ENCODE peak calls at places on chromosomes 12 and 14, in four cellular contexts. J is K562, T is HepG2, O is GM12878. D is an unnamed sample.

GRCh38 chr12:91003737-91004136 is 1.0 kb downstream of the EPYC start:
- DNase-seq in J (no peak), T (no peak), O (no peak), D (no peak)

GRCh38 chr12:53219116-53219955 is 12.3 kb upstream of the ITGB7 start:
- DNase-seq in J (peak), T (no peak), O (no peak), D (no peak)

GRCh38 chr12:98973395-98973794 is 328.3 kb downstream of the APAF1 start:
- DNase-seq in J (no peak), T (no peak), O (no peak), D (no peak)

GRCh38 chr12:45887544-45887943 is 102.8 kb downstream of the SCAF11 start:
- DNase-seq in J (no peak), T (no peak), O (no peak), D (no peak)

GRCh38 chr14:100524933-100525243 is 62.3 kb downstream of the BEGAIN start:
- DNase-seq in J (peak), T (no peak), O (no peak), D (no peak)

GRCh38 chr14:41606249-41607118 is at the start of gene LRFN5:
- DNase-seq in J (peak), T (no peak), O (no peak), D (peak)

GRCh38 chr12:126558219-126558618 is 1493.0 kb downstream of the AACS start:
- DNase-seq in J (no peak), T (no peak), O (no peak), D (no peak)

GRCh38 chr14:20986811-20987210 is 3.0 kb upstream of the METTL17 start:
- DNase-seq in J (peak), T (peak), O (no peak), D (no peak)

GRCh38 chr12:57215668-57216013 is 953 bp upstream of the NXPH4 start:
- DNase-seq in J (no peak), T (no peak), O (no peak), D (no peak)

GRCh38 chr12:3256103-3256551 is 178.9 kb downstream of the TSPAN9 start:
- DNase-seq in J (no peak), T (no peak), O (no peak), D (no peak)

GRCh38 chr12:76299536-76300296 is 48.5 kb downstream of the BBS10 start:
- DNase-seq in J (no peak), T (peak), O (no peak), D (peak)

GRCh38 chr14:21070610-21071224 is 613 bp downstream of the ARHGEF40 start:
- DNase-seq in J (peak), T (peak), O (no peak), D (no peak)

DNA sequence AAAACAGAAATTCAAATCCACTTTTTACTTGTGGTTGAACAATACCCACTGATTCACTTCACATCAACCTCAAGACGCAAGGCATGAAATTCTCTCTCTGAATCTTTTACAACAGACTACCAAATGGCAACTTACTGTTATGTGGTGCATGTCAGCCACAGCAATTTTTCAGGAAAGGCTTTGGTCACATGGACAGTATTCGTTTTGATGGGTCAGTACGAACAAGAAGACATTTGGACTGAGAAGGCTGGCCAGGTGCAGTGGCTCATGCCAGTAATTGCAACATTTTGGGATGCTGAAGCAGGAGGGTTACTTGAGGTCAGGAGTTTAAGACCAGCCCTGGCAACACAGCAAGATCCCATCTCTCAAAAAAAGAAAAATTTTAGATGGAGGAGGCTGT is 144.0 kb downstream of the SEC23A start:
- DNase-seq in J (no peak), T (no peak), O (no peak), D (no peak)
- TF ChIP-seq TARDBP in J (no peak), T (no peak), O (no peak), D (no peak)

GRCh38 chr12:8637244-8637643 is 24.6 kb upstream of the AICDA start:
- DNase-seq in J (no peak), T (no peak), O (no peak), D (no peak)
- TF ChIP-seq TARDBP in J (no peak), T (no peak), O (no peak), D (no peak)

GRCh38 chr14:55516776-55517175 is 63.2 kb upstream of the KTN1 start:
- DNase-seq in J (no peak), T (no peak), O (no peak), D (no peak)
- TF ChIP-seq TARDBP in J (no peak), T (no peak), O (no peak), D (no peak)

GRCh38 chr14:73776194-73776537 is 62.0 kb upstream of the PNMA1 start:
- DNase-seq in J (no peak), T (no peak), O (no peak), D (no peak)

GRCh38 chr14:73775339-73776193 is 61.4 kb upstream of the PNMA1 start:
- DNase-seq in J (no peak), T (no peak), O (no peak), D (no peak)

GRCh38 chr14:73773441-73774243 is 59.5 kb upstream of the PNMA1 start:
- DNase-seq in J (no peak), T (no peak), O (no peak), D (no peak)

GRCh38 chr14:73774671-73775070 is 60.5 kb upstream of the PNMA1 start:
- DNase-seq in J (no peak), T (no peak), O (no peak), D (no peak)

GRCh38 chr14:73774244-73774575 is 60.0 kb upstream of the PNMA1 start:
- DNase-seq in J (no peak), T (no peak), O (no peak), D (no peak)
- TF ChIP-seq TARDBP in J (no peak), T (no peak), O (no peak), D (no peak)

DNA sequence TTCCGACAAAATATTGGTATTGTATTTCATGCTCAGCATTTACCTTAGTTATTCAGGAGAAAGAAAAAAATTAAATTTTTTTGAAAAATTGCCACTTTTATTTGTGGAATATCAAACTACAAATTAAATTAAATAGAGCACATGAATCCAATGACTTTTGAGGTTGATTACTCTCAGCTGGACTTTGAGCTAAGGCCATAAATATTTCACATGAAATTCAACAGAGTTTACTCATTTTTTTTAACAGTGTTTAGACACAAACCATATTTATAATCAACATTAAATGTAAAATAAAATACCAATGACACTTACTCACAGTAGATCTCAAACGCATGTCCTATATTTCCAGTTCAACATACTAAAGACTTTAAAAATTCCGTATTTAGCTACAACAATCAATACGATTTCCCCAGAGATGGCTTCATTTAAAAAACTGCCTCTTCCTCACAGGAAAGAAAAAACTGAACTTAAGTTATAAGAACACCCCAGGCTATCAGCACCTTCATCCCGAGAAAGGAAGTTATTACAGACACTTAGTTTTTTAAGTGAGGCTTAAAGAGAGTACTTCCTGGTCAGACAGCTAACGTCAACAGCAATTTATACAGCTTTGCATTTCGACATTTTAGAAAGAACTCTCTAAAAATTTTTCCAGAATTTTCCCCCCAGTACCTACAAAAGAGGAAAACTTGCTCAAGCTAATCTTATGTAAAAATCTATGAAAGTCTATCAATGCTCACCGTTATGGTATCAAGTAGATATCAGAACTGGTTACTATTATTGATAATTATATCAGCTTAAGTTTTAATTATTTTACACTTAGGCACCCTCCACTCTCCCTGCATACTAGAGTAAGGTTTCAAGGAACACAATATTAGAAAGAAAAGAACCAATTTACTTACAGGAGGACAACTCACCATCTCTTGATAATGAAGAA is 13.8 kb downstream of the TAOK3 start:
- DNase-seq in J (no peak), T (no peak), O (no peak), D (no peak)
- TF ChIP-seq TARDBP in J (no peak), T (no peak), O (no peak), D (no peak)